ENCODE peak calls at places on chromosomes 16 and 17, in eight cellular contexts. U is endodermal cell; B is OCI-LY7; G is stomach; P is body of pancreas; S is cardiac muscle cell; E is CD8-positive, alpha-beta memory T cell; D is PC-3. N is an unnamed sample.

GRCh38 chr17:66925811-66926500 is 38.6 kb upstream of the CACNG4 start:
- DNase-seq in D (no peak), U (no peak), B (no peak), E (no peak), G (no peak), P (no peak), S (no peak), N (no peak)

GRCh38 chr17:19877546-19877945 is 9.8 kb upstream of the ULK2 start:
- DNase-seq in B (no peak), G (no peak), S (no peak), D (no peak), E (no peak), U (no peak), P (no peak), N (no peak)

GRCh38 chr17:57182621-57183020 is 73.7 kb upstream of the MSI2 start:
- DNase-seq in B (no peak), P (no peak), S (no peak), G (no peak), U (peak; percentile 5), E (no peak), D (no peak), N (no peak)

GRCh38 chr17:68599091-68599872 is 1.9 kb downstream of the FAM20A start:
- DNase-seq in U (peak; percentile 59), G (no peak), D (peak; percentile 58), P (no peak), B (no peak), E (no peak), S (no peak), N (no peak)

GRCh38 chr16:49708491-49708890 is 147.4 kb downstream of the ZNF423 start:
- DNase-seq in G (no peak), B (no peak), D (no peak), P (no peak), E (no peak), U (no peak), S (no peak), N (no peak)

GRCh38 chr17:39722965-39723848 is 7.1 kb downstream of the MIEN1 start:
- DNase-seq in B (no peak), S (no peak), P (no peak), G (no peak), E (no peak), D (no peak), U (peak; percentile 90), N (no peak)

GRCh38 chr17:18257268-18257681 is 1.3 kb downstream of the FLII start:
- DNase-seq in U (peak; percentile 88), G (peak; percentile 46), B (no peak), E (peak; percentile 45), S (no peak), P (peak; percentile 65), D (peak; percentile 85), N (peak; percentile 50)

GRCh38 chr16:81531415-81531814 is 86.8 kb downstream of the CMIP start:
- DNase-seq in P (no peak), G (no peak), B (no peak), S (no peak), E (no peak), U (no peak), D (no peak), N (no peak)

GRCh38 chr17:32814837-32815236 is 62.1 kb downstream of the MYO1D start:
- DNase-seq in P (no peak), B (no peak), G (no peak), D (no peak), E (no peak), U (no peak), S (no peak), N (no peak)

GRCh38 chr17:67491009-67491677 is 114.1 kb downstream of the PITPNC1 start:
- DNase-seq in D (no peak), S (peak; percentile 97), G (peak; percentile 67), B (no peak), U (peak; percentile 74), E (no peak), P (peak; percentile 99), N (peak; percentile 63)

GRCh38 chr17:42253173-42253545 is 23.0 kb downstream of the STAT5B start:
- DNase-seq in S (no peak), G (no peak), U (no peak), B (no peak), D (no peak), P (no peak), E (no peak), N (no peak)

GRCh38 chr17:71180801-71181385 is 939.9 kb upstream of the SOX9 start:
- DNase-seq in P (peak; percentile 72), S (peak; percentile 63), G (no peak), E (no peak), U (no peak), B (no peak), D (peak; percentile 62), N (no peak)

GRCh38 chr16:78210305-78210704 is 110.9 kb downstream of the WWOX start:
- DNase-seq in G (no peak), U (peak; percentile 52), P (no peak), D (peak; percentile 90), S (no peak), B (no peak), E (no peak), N (no peak)

GRCh38 chr17:59223813-59224212 is 3.5 kb downstream of the GDPD1 start:
- DNase-seq in B (no peak), G (no peak), P (no peak), D (no peak), E (no peak), S (no peak), U (no peak), N (no peak)

GRCh38 chr16:71693168-71693567 is 31.3 kb downstream of the PHLPP2 start:
- DNase-seq in S (no peak), P (no peak), E (no peak), D (no peak), U (no peak), B (no peak), G (no peak), N (no peak)

GRCh38 chr17:74176546-74177001 is 26.9 kb upstream of the RPL38 start:
- DNase-seq in E (peak; percentile 46), U (peak; percentile 98), B (peak; percentile 63), S (peak; percentile 75), D (peak; percentile 82), P (peak; percentile 62), G (peak; percentile 63), N (peak; percentile 49)

GRCh38 chr17:67629963-67630320 is 87.8 kb upstream of the NOL11 start:
- DNase-seq in S (peak; percentile 75), U (no peak), E (no peak), D (peak; percentile 80), G (no peak), B (peak; percentile 46), P (peak; percentile 26), N (no peak)

GRCh38 chr17:70344356-70345060 is 175.2 kb downstream of the KCNJ2 start:
- DNase-seq in E (no peak), D (peak; percentile 26), B (no peak), S (peak; percentile 26), P (no peak), G (no peak), U (no peak), N (no peak)

GRCh38 chr16:70713342-70713741 is 27.5 kb upstream of the MTSS2 start:
- DNase-seq in B (no peak), P (no peak), U (no peak), D (no peak), E (no peak), S (no peak), G (no peak), N (no peak)

GRCh38 chr16:2664522-2665096 is 17.7 kb upstream of the KCTD5 start:
- DNase-seq in D (peak; percentile 57), G (peak; percentile 45), U (no peak), S (no peak), P (peak; percentile 43), E (no peak), B (no peak), N (no peak)

DNA sequence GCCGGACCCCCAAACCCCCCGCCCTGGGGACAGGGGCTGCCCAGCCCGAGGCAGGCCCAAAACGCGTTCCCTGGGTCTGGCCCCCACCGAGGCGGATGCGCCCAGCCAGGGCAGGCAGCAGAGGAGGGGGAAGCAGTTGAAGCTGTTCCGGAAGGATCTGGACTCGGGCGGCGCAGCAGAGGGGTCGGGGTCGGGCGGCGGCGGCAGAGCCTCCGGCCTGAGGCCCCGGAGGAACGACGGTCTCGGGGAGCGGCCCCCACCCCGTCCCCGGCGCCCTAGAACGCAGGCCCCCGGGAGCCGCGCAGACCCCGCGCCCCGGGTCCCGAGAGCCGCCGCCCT is 22.9 kb upstream of the ZFPM1 start:
- DNase-seq in D (no peak), E (no peak), G (no peak), B (no peak), P (no peak), U (no peak), S (no peak), N (no peak)
- H3K4me3 ChIP-seq in D (no peak overlapping the region), E (no peak overlapping the region), G (peak overlapping the region; percentile 50), B (no peak overlapping the region), P (no peak overlapping the region), U (no peak overlapping the region), S (no peak overlapping the region), N (peak overlapping the region; percentile 33)

GRCh38 chr16:67199011-67199807 is at the start of gene ELMO3:
- DNase-seq in G (peak; percentile 86), D (no peak), S (no peak), P (peak; percentile 81), B (no peak), E (no peak), U (peak; percentile 93), N (peak; percentile 63)
- H3K4me1 ChIP-seq in G (peaks cover 38% of the 10 kb centered on the region), D (no peaks in the 10 kb centered on the region), S (no peaks in the 10 kb centered on the region), P (peaks cover 28% of the 10 kb centered on the region), B (peaks cover under 1% of the 10 kb centered on the region), E (no peaks in the 10 kb centered on the region), U (no peaks in the 10 kb centered on the region), N (no peaks in the 10 kb centered on the region)

GRCh38 chr17:81035389-81036127 is 607 bp downstream of the BAIAP2 start:
- DNase-seq in U (peak; percentile 78), B (no peak), E (no peak), P (no peak), S (peak; percentile 42), D (peak; percentile 38), G (no peak), N (no peak)
- H3K4me3 ChIP-seq in U (peak overlapping the region; percentile 79), B (peak overlapping the region; percentile 72), E (no peak overlapping the region), P (no peak overlapping the region), S (peak overlapping the region; percentile 71), D (peak overlapping the region; percentile 92), G (peak overlapping the region; percentile 72), N (peak overlapping the region; percentile 65)

DNA sequence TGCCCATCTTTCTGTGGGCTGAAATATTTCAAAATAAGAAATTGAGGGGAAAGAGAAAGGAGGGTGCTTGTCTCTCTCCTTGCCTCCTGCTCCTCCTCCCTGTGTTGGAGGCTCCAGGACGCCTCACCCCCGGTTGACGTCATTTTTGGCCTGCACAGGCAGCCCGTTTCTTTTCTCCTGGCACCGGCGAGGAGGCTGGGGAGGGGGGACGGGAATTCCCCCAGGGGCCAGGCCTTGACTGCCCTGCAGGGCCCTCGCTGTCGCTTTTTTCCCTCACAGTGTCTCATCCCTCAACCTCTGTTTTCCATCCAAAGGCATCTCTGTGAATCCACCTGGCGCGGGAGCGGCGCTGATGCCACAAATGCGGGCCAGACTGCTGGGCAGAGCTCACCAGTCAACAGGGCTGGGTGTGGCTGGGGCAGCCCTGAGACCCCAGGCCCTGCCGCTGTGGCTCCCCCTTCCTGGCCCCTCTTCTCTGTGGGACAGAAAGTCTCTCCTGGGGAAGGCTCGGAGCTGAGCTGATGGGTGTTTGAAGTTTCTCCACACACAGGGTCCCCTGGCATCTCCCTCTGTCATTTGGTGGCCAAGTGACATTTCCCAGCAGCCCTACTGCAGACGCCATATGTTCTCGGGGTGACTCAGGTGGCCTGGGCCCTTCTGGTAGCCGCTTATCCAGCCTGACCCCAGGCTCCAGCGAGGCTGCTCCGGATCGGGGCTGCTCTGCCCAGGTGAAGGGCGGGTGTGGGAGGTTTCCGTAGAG is 16.0 kb downstream of the CENPX start:
- DNase-seq in S (peak; percentile 74), B (no peak), P (no peak), D (no peak), U (no peak), G (no peak), E (no peak), N (no peak)
- H3K4me1 ChIP-seq in S (no peaks in the 10 kb centered on the region), B (no peaks in the 10 kb centered on the region), P (no peaks in the 10 kb centered on the region), D (peaks cover 21% of the 10 kb centered on the region), U (no peaks in the 10 kb centered on the region), G (peaks cover 27% of the 10 kb centered on the region), E (no peaks in the 10 kb centered on the region), N (peaks cover 8% of the 10 kb centered on the region)

GRCh38 chr17:47235923-47236322 is 17.7 kb upstream of the ITGB3 start:
- DNase-seq in D (no peak), U (no peak), G (no peak), P (no peak), E (no peak), B (no peak), S (no peak), N (no peak)
- H3K4me3 ChIP-seq in D (no peak overlapping the region), U (no peak overlapping the region), G (no peak overlapping the region), P (no peak overlapping the region), E (no peak overlapping the region), B (no peak overlapping the region), S (no peak overlapping the region), N (no peak overlapping the region)

N was measured in lung.